ENCODE peak calls at places on chromosomes 3 and 15, in ten cellular contexts. K is NCI-H1092 treated with DMSO at 0.1 percent for 48 hours; X is ovary; U is iris pigment epithelial cell; G is AG09309; O is cardiac fibroblast; Y is naive thymus-derived CD8-positive, alpha-beta T cell; M is activated naive CD4-positive, alpha-beta T cell treated with anti-CD3 and anti-CD28 coated beads, Interleukin-2, amount 50 U/mL, for 16 hours; Q is activated CD4-positive, CD25-positive, alpha-beta regulatory T cell; S is ELR. L is an unnamed sample.

GRCh38 chr3:4884901-4885300 is 94.3 kb upstream of the BHLHE40 start:
- DNase-seq in K (no peak), X (no peak), U (no peak), G (no peak), O (no peak), Y (no peak), M (no peak), Q (no peak), S (no peak), L (no peak)

GRCh38 chr3:172085557-172085895 is 46.1 kb downstream of the FNDC3B start:
- DNase-seq in K (no peak), X (no peak), U (no peak), G (no peak), O (no peak), Y (no peak), M (no peak), Q (no peak), S (no peak), L (no peak)

GRCh38 chr3:11532865-11533490 is 110.7 kb downstream of the VGLL4 start:
- DNase-seq in K (no peak), X (peak; percentile 40), U (peak; percentile 86), G (no peak), O (peak; percentile 64), Y (no peak), M (no peak), Q (no peak), S (no peak), L (peak; percentile 27)

GRCh38 chr3:39378092-39378491 is 5.1 kb upstream of the SLC25A38 start:
- DNase-seq in K (no peak), X (peak; percentile 32), U (peak; percentile 39), G (no peak), O (peak; percentile 25), Y (peak; percentile 42), M (peak; percentile 60), Q (no peak), S (peak; percentile 42), L (peak; percentile 60)

GRCh38 chr15:41501961-41502786 is 8.5 kb downstream of the ITPKA start:
- DNase-seq in K (no peak), X (no peak), U (no peak), G (no peak), O (no peak), Y (no peak), M (peak; percentile 39), Q (no peak), S (no peak), L (peak; percentile 15)

GRCh38 chr15:87973456-87974215 is 282.9 kb downstream of the NTRK3 start:
- DNase-seq in K (no peak), X (no peak), U (no peak), G (no peak), O (no peak), Y (no peak), M (no peak), Q (no peak), S (no peak), L (no peak)

GRCh38 chr3:71488391-71488809 is 95.1 kb downstream of the FOXP1 start:
- DNase-seq in K (no peak), X (no peak), U (no peak), G (no peak), O (no peak), Y (no peak), M (no peak), Q (no peak), S (no peak), L (peak; percentile 56)

GRCh38 chr15:97652041-97652440 is 308.5 kb upstream of the ARRDC4 start:
- DNase-seq in K (no peak), X (no peak), U (no peak), G (no peak), O (no peak), Y (no peak), M (no peak), Q (no peak), S (no peak), L (no peak)

GRCh38 chr15:82539690-82540054 is 585 bp downstream of the RPS17 start:
- DNase-seq in K (no peak), X (no peak), U (peak; percentile 11), G (no peak), O (no peak), Y (no peak), M (no peak), Q (no peak), S (peak; percentile 16), L (peak; percentile 37)

GRCh38 chr3:123042413-123042812 is 14.8 kb upstream of the SEMA5B start:
- DNase-seq in K (no peak), X (no peak), U (no peak), G (no peak), O (no peak), Y (no peak), M (no peak), Q (no peak), S (no peak), L (no peak)

GRCh38 chr3:194952882-194953281 is 267.2 kb downstream of the FAM43A start:
- DNase-seq in K (no peak), X (no peak), U (no peak), G (no peak), O (no peak), Y (no peak), M (no peak), Q (no peak), S (no peak), L (peak; percentile 65)

GRCh38 chr3:42177801-42178150 is 86.6 kb downstream of the TRAK1 start:
- DNase-seq in K (no peak), X (no peak), U (no peak), G (no peak), O (no peak), Y (no peak), M (no peak), Q (no peak), S (no peak), L (no peak)

GRCh38 chr3:99172736-99173657 is 271.5 kb upstream of the DCBLD2 start:
- DNase-seq in K (peak; percentile 42), X (no peak), U (peak; percentile 83), G (peak; percentile 60), O (peak; percentile 90), Y (no peak), M (peak; percentile 20), Q (no peak), S (peak; percentile 78), L (peak; percentile 88)

GRCh38 chr3:173793963-173794362 is 396.4 kb downstream of the NLGN1 start:
- DNase-seq in K (no peak), X (no peak), U (no peak), G (no peak), O (no peak), Y (no peak), M (no peak), Q (no peak), S (peak; percentile 6), L (no peak)

GRCh38 chr3:43423142-43423541 is 136.8 kb downstream of the SNRK start:
- DNase-seq in K (no peak), X (peak; percentile 34), U (peak; percentile 8), G (no peak), O (peak; percentile 26), Y (no peak), M (no peak), Q (no peak), S (no peak), L (peak; percentile 26)

GRCh38 chr3:14352002-14352627 is 50.3 kb upstream of the SLC6A6 start:
- DNase-seq in K (no peak), X (no peak), U (no peak), G (no peak), O (peak; percentile 20), Y (no peak), M (no peak), Q (no peak), S (peak; percentile 29), L (peak; percentile 25)

GRCh38 chr3:11329779-11330178 is 57.6 kb downstream of the ATG7 start:
- DNase-seq in K (no peak), X (no peak), U (no peak), G (no peak), O (no peak), Y (no peak), M (no peak), Q (no peak), S (no peak), L (no peak)

GRCh38 chr3:27878012-27878383 is 155.9 kb upstream of the EOMES start:
- DNase-seq in K (no peak), X (no peak), U (no peak), G (no peak), O (no peak), Y (no peak), M (no peak), Q (no peak), S (no peak), L (no peak)

GRCh38 chr3:109224333-109224732 is 87.8 kb downstream of the C3orf85 start:
- DNase-seq in K (no peak), X (no peak), U (peak; percentile 1), G (no peak), O (no peak), Y (no peak), M (no peak), Q (no peak), S (peak; percentile 42), L (no peak)

GRCh38 chr3:124657138-124657537 is 73.1 kb upstream of the UMPS start:
- DNase-seq in K (no peak), X (no peak), U (no peak), G (no peak), O (no peak), Y (no peak), M (no peak), Q (no peak), S (no peak), L (no peak)

GRCh38 chr3:9686050-9686384 is 17.6 kb upstream of the CPNE9 start:
- DNase-seq in K (no peak), X (no peak), U (no peak), G (no peak), O (no peak), Y (no peak), M (no peak), Q (no peak), S (no peak), L (no peak)

GRCh38 chr15:26771168-26771916 is 1.5 kb downstream of the GABRB3 start:
- DNase-seq in K (peak; percentile 48), X (peak; percentile 41), U (no peak), G (no peak), O (no peak), Y (no peak), M (no peak), Q (no peak), S (no peak), L (peak; percentile 2)

L was measured in dermis blood vessel endothelial cell.